ENCODE peak calls at places on chromosomes 4 and X, in four cellular contexts. U is progenitor cell of endocrine pancreas, Y is germinal center, S is AG08396. H is an unnamed sample.

GRCh38 chr4:10077492-10078335 is 38.9 kb downstream of the WDR1 start:
- DNase-seq in S (no peak), Y (no peak), U (no peak), H (no peak)

GRCh38 chr4:4645743-4646142 is 103.9 kb upstream of the STX18 start:
- DNase-seq in S (no peak), U (no peak), Y (no peak), H (no peak)

GRCh38 chrX:46791927-46792825 is 33.3 kb upstream of the SLC9A7 start:
- DNase-seq in U (no peak), S (peak), Y (no peak), H (no peak)

GRCh38 chrX:3407785-3408184 is 61.3 kb upstream of the MXRA5 start:
- DNase-seq in S (no peak), Y (no peak), U (no peak), H (no peak)

GRCh38 chr4:142121951-142122350 is 485.6 kb downstream of the IL15 start:
- DNase-seq in Y (no peak), S (no peak), U (no peak), H (no peak)

GRCh38 chrX:129719268-129719667 is 19.5 kb upstream of the XPNPEP2 start:
- DNase-seq in Y (no peak), S (no peak), U (no peak), H (no peak)

GRCh38 chrX:136816970-136817369 is 36.2 kb upstream of the ARHGEF6 start:
- DNase-seq in U (no peak), S (peak), Y (no peak), H (no peak)

GRCh38 chrX:150162141-150162540 is 201.0 kb upstream of the MAMLD1 start:
- DNase-seq in U (no peak), Y (no peak), S (no peak), H (no peak)

GRCh38 chr4:5979981-5980380 is 38.2 kb downstream of the C4orf50 start:
- DNase-seq in Y (no peak), S (no peak), U (no peak), H (peak)

GRCh38 chr4:2284934-2285664 is 23.2 kb upstream of the MXD4 start:
- DNase-seq in Y (no peak), S (peak), U (no peak), H (no peak)

GRCh38 chr4:162847945-162848549 is 318.6 kb downstream of the NAF1 start:
- DNase-seq in S (no peak), Y (no peak), U (no peak), H (no peak)

GRCh38 chr4:148834804-148835598 is 392.8 kb upstream of the NR3C2 start:
- DNase-seq in U (no peak), Y (no peak), S (peak), H (no peak)

GRCh38 chr4:106595906-106596305 is 227.3 kb upstream of the GIMD1 start:
- DNase-seq in U (no peak), S (no peak), Y (no peak), H (no peak)

GRCh38 chr4:7625073-7625472 is 190.3 kb upstream of the PSAPL1 start:
- DNase-seq in Y (no peak), S (peak), U (no peak), H (no peak)

GRCh38 chr4:10102981-10103330 is 13.6 kb downstream of the WDR1 start:
- DNase-seq in Y (no peak), U (no peak), S (no peak), H (no peak)

GRCh38 chr4:101651778-101652177 is 138.8 kb upstream of the BANK1 start:
- DNase-seq in U (no peak), S (no peak), Y (no peak), H (peak)

GRCh38 chr4:119041951-119042560 is 93.6 kb upstream of the MYOZ2 start:
- DNase-seq in S (peak), Y (peak), U (no peak), H (no peak)

GRCh38 chr4:98656443-98656842 is 2.0 kb downstream of the TSPAN5 start:
- DNase-seq in Y (no peak), U (no peak), S (no peak), H (no peak)

GRCh38 chrX:69323786-69324720 is 158.8 kb upstream of the PJA1 start:
- DNase-seq in S (peak), Y (no peak), U (no peak), H (no peak)

GRCh38 chr4:187191676-187192075 is 468.0 kb upstream of the FAT1 start:
- DNase-seq in Y (no peak), S (no peak), U (no peak), H (no peak)

GRCh38 chr4:114600672-114601071 is 2.1 kb downstream of the UGT8 start:
- DNase-seq in U (no peak), Y (no peak), S (no peak), H (no peak)

GRCh38 chr4:47839259-47839658 is 1.4 kb upstream of the CORIN start:
- DNase-seq in U (no peak), S (no peak), Y (peak), H (no peak)

GRCh38 chrX:122268353-122268752 is 915.7 kb upstream of the GRIA3 start:
- DNase-seq in Y (no peak), U (no peak), S (no peak), H (no peak)

GRCh38 chr4:121765941-121766538 is 1.1 kb upstream of the SMIM43 start:
- DNase-seq in S (no peak), Y (no peak), U (no peak), H (no peak)

GRCh38 chrX:118347131-118347530 is 1.2 kb downstream of the WDR44 start:
- DNase-seq in Y (no peak), S (peak), U (no peak), H (no peak)

GRCh38 chr4:104487105-104487504 is 7.6 kb downstream of the CXXC4 start:
- DNase-seq in S (no peak), Y (no peak), U (no peak), H (no peak)

GRCh38 chr4:163523791-163524365 is 29.4 kb downstream of the TMA16 start:
- DNase-seq in Y (no peak), U (no peak), S (no peak), H (no peak)

GRCh38 chrX:30283456-30284200 is 25.6 kb downstream of the NR0B1 start:
- DNase-seq in Y (no peak), S (peak), U (no peak), H (no peak)

GRCh38 chrX:120761810-120762209 is 113.9 kb downstream of the CT47B1 start:
- DNase-seq in U (no peak), S (no peak), Y (no peak), H (no peak)

GRCh38 chrX:53831662-53832635 is 145.4 kb upstream of the HUWE1 start:
- DNase-seq in Y (peak), S (peak), U (no peak), H (no peak)

GRCh38 chr4:113113151-113113550 is 63.7 kb downstream of the ANK2 start:
- DNase-seq in Y (no peak), S (no peak), U (no peak), H (no peak)

GRCh38 chr4:150874386-150875226 is 140.5 kb downstream of the LRBA start:
- DNase-seq in S (no peak), Y (no peak), U (no peak), H (no peak)